ENCODE peak calls at places on chromosomes 2 and 18, in ten cellular contexts. One of them, this sample, is unnamed.

GRCh38 chr2:16043627-16044026 is 103.3 kb downstream of the MYCN start:
- DNase-seq in OCI-LY7: no peak
- DNase-seq in fibroblast of lung: no peak
- DNase-seq in osteoblast: no peak
- DNase-seq in PC-3: no peak
- DNase-seq in endothelial cell of umbilical vein: no peak
- DNase-seq in neural progenitor cell: no peak
- DNase-seq in mammary epithelial cell: no peak
- DNase-seq in PC-9: no peak
- DNase-seq in keratinocyte: no peak
- DNase-seq in this sample: no peak

GRCh38 chr18:27717816-27718215 is 459.1 kb downstream of the CDH2 start:
- DNase-seq in keratinocyte: no peak
- DNase-seq in OCI-LY7: no peak
- DNase-seq in PC-9: no peak
- DNase-seq in mammary epithelial cell: no peak
- DNase-seq in osteoblast: no peak
- DNase-seq in neural progenitor cell: no peak
- DNase-seq in endothelial cell of umbilical vein: no peak
- DNase-seq in PC-3: no peak
- DNase-seq in fibroblast of lung: peak
- DNase-seq in this sample: no peak

GRCh38 chr2:236972491-236973379 is 113.0 kb upstream of the COPS8 start:
- DNase-seq in keratinocyte: peak
- DNase-seq in neural progenitor cell: peak
- DNase-seq in PC-9: peak
- DNase-seq in fibroblast of lung: peak
- DNase-seq in osteoblast: peak
- DNase-seq in PC-3: peak
- DNase-seq in OCI-LY7: no peak
- DNase-seq in endothelial cell of umbilical vein: no peak
- DNase-seq in mammary epithelial cell: peak
- DNase-seq in this sample: peak

GRCh38 chr2:42196403-42197267 is 27.5 kb downstream of the EML4 start:
- DNase-seq in endothelial cell of umbilical vein: peak
- DNase-seq in mammary epithelial cell: peak
- DNase-seq in fibroblast of lung: peak
- DNase-seq in PC-9: peak
- DNase-seq in osteoblast: no peak
- DNase-seq in PC-3: peak
- DNase-seq in neural progenitor cell: peak
- DNase-seq in OCI-LY7: peak
- DNase-seq in keratinocyte: no peak
- DNase-seq in this sample: peak

GRCh38 chr18:47932603-47933002 is 2.1 kb upstream of the SMAD2 start:
- DNase-seq in PC-3: no peak
- DNase-seq in endothelial cell of umbilical vein: no peak
- DNase-seq in mammary epithelial cell: no peak
- DNase-seq in keratinocyte: no peak
- DNase-seq in fibroblast of lung: no peak
- DNase-seq in PC-9: no peak
- DNase-seq in OCI-LY7: no peak
- DNase-seq in osteoblast: no peak
- DNase-seq in neural progenitor cell: peak
- DNase-seq in this sample: no peak

GRCh38 chr2:18156002-18156401 is 277.5 kb downstream of the KCNS3 start:
- DNase-seq in osteoblast: no peak
- DNase-seq in PC-9: no peak
- DNase-seq in PC-3: no peak
- DNase-seq in neural progenitor cell: no peak
- DNase-seq in mammary epithelial cell: no peak
- DNase-seq in endothelial cell of umbilical vein: no peak
- DNase-seq in keratinocyte: no peak
- DNase-seq in fibroblast of lung: peak
- DNase-seq in OCI-LY7: no peak
- DNase-seq in this sample: no peak

GRCh38 chr2:181124499-181124898 is 144.1 kb downstream of the UBE2E3 start:
- DNase-seq in fibroblast of lung: peak
- DNase-seq in osteoblast: no peak
- DNase-seq in endothelial cell of umbilical vein: peak
- DNase-seq in keratinocyte: no peak
- DNase-seq in PC-9: no peak
- DNase-seq in neural progenitor cell: no peak
- DNase-seq in OCI-LY7: no peak
- DNase-seq in PC-3: no peak
- DNase-seq in mammary epithelial cell: no peak
- DNase-seq in this sample: no peak

GRCh38 chr18:34978953-34979608 is 62.1 kb upstream of the MAPRE2 start:
- DNase-seq in OCI-LY7: peak
- DNase-seq in neural progenitor cell: peak
- DNase-seq in PC-9: peak
- DNase-seq in keratinocyte: peak
- DNase-seq in mammary epithelial cell: peak
- DNase-seq in PC-3: peak
- DNase-seq in osteoblast: peak
- DNase-seq in endothelial cell of umbilical vein: peak
- DNase-seq in fibroblast of lung: peak
- DNase-seq in this sample: peak

DNA sequence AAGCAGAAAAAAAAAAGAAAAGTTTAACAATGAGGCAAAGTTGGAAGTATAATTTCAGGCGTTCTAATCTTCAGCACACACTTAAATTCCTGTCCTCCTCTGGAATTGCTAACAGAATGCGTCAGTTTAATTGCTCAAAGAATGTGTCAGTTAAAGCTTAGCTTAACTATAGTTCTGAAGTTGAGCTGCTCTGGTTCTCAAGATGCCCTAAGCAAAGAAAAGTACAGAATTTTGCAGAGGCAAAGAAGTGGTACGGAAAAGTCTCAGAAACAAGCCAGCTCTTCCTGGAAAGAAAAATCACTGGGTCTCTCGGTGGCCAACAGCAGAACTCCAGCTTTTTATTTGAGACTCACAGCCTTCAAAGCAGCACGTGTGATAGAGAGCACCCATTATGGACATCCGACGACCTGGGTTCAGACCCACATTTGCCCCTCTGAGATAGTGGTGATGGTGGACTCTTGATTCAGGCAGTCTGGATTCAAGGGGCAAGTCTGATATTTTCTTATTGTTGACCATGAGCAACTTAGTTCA is 22.2 kb upstream of the MYO3B start:
- DNase-seq in mammary epithelial cell: no peak
- DNase-seq in endothelial cell of umbilical vein: no peak
- DNase-seq in fibroblast of lung: peak
- DNase-seq in PC-3: no peak
- DNase-seq in OCI-LY7: no peak
- DNase-seq in neural progenitor cell: no peak
- DNase-seq in keratinocyte: no peak
- DNase-seq in osteoblast: no peak
- DNase-seq in PC-9: no peak
- DNase-seq in this sample: no peak
- H2AFZ ChIP-seq in mammary epithelial cell: no peak
- H2AFZ ChIP-seq in endothelial cell of umbilical vein: peak
- H2AFZ ChIP-seq in fibroblast of lung: peak
- H2AFZ ChIP-seq in PC-3: no peak
- H2AFZ ChIP-seq in OCI-LY7: no peak
- H2AFZ ChIP-seq in neural progenitor cell: no peak
- H2AFZ ChIP-seq in keratinocyte: no peak
- H2AFZ ChIP-seq in osteoblast: no peak
- H2AFZ ChIP-seq in PC-9: no peak
- H2AFZ ChIP-seq in this sample: no peak

GRCh38 chr18:76571689-76572088 is 76.6 kb upstream of the ZNF516 start:
- DNase-seq in osteoblast: no peak
- DNase-seq in neural progenitor cell: no peak
- DNase-seq in mammary epithelial cell: no peak
- DNase-seq in endothelial cell of umbilical vein: no peak
- DNase-seq in PC-9: no peak
- DNase-seq in keratinocyte: no peak
- DNase-seq in PC-3: no peak
- DNase-seq in fibroblast of lung: no peak
- DNase-seq in OCI-LY7: no peak
- DNase-seq in this sample: no peak

GRCh38 chr18:76566987-76567386 is 71.9 kb upstream of the ZNF516 start:
- DNase-seq in OCI-LY7: no peak
- DNase-seq in endothelial cell of umbilical vein: no peak
- DNase-seq in keratinocyte: no peak
- DNase-seq in fibroblast of lung: no peak
- DNase-seq in osteoblast: no peak
- DNase-seq in PC-9: no peak
- DNase-seq in neural progenitor cell: no peak
- DNase-seq in PC-3: no peak
- DNase-seq in mammary epithelial cell: no peak
- DNase-seq in this sample: no peak

GRCh38 chr18:76567835-76568445 is 72.9 kb upstream of the ZNF516 start:
- DNase-seq in PC-3: no peak
- DNase-seq in osteoblast: no peak
- DNase-seq in fibroblast of lung: no peak
- DNase-seq in keratinocyte: no peak
- DNase-seq in endothelial cell of umbilical vein: no peak
- DNase-seq in neural progenitor cell: no peak
- DNase-seq in OCI-LY7: no peak
- DNase-seq in PC-9: no peak
- DNase-seq in mammary epithelial cell: no peak
- DNase-seq in this sample: no peak

GRCh38 chr18:76569644-76570415 is 74.8 kb upstream of the ZNF516 start:
- DNase-seq in mammary epithelial cell: no peak
- DNase-seq in neural progenitor cell: peak
- DNase-seq in keratinocyte: no peak
- DNase-seq in endothelial cell of umbilical vein: no peak
- DNase-seq in fibroblast of lung: no peak
- DNase-seq in osteoblast: no peak
- DNase-seq in PC-3: no peak
- DNase-seq in OCI-LY7: no peak
- DNase-seq in PC-9: no peak
- DNase-seq in this sample: no peak

GRCh38 chr18:76568726-76569125 is 73.7 kb upstream of the ZNF516 start:
- DNase-seq in OCI-LY7: no peak
- DNase-seq in keratinocyte: no peak
- DNase-seq in neural progenitor cell: no peak
- DNase-seq in osteoblast: no peak
- DNase-seq in PC-9: no peak
- DNase-seq in fibroblast of lung: no peak
- DNase-seq in PC-3: no peak
- DNase-seq in mammary epithelial cell: peak
- DNase-seq in endothelial cell of umbilical vein: no peak
- DNase-seq in this sample: no peak
- H2AFZ ChIP-seq in OCI-LY7: no peak
- H2AFZ ChIP-seq in keratinocyte: no peak
- H2AFZ ChIP-seq in neural progenitor cell: no peak
- H2AFZ ChIP-seq in osteoblast: no peak
- H2AFZ ChIP-seq in PC-9: no peak
- H2AFZ ChIP-seq in fibroblast of lung: no peak
- H2AFZ ChIP-seq in PC-3: no peak
- H2AFZ ChIP-seq in mammary epithelial cell: no peak
- H2AFZ ChIP-seq in endothelial cell of umbilical vein: no peak
- H2AFZ ChIP-seq in this sample: no peak

DNA sequence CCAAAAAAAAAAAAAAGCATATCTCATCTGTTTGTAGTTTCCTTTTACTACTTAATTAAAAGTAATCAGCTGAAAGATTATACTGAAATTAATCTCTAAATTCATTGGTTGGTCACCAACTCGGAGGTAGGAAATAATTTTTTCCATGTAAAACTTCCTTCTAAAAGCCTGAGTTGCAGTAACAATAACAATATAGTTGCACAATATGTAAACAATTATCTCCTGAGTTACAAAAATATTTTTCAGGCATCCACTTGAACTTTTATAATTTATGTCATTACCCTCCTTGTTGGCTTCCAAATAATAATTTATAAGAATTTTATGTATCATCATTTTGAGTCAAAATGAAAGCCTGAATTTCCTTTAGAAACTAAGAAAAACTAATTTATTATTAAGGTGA is 53.1 kb upstream of the ROCK1 start:
- DNase-seq in endothelial cell of umbilical vein: no peak
- DNase-seq in PC-3: no peak
- DNase-seq in neural progenitor cell: no peak
- DNase-seq in osteoblast: no peak
- DNase-seq in keratinocyte: no peak
- DNase-seq in fibroblast of lung: no peak
- DNase-seq in OCI-LY7: no peak
- DNase-seq in PC-9: no peak
- DNase-seq in mammary epithelial cell: no peak
- DNase-seq in this sample: no peak
- H2AFZ ChIP-seq in endothelial cell of umbilical vein: no peak
- H2AFZ ChIP-seq in PC-3: peak
- H2AFZ ChIP-seq in neural progenitor cell: no peak
- H2AFZ ChIP-seq in osteoblast: no peak
- H2AFZ ChIP-seq in keratinocyte: no peak
- H2AFZ ChIP-seq in fibroblast of lung: no peak
- H2AFZ ChIP-seq in OCI-LY7: no peak
- H2AFZ ChIP-seq in PC-9: no peak
- H2AFZ ChIP-seq in mammary epithelial cell: no peak
- H2AFZ ChIP-seq in this sample: no peak

GRCh38 chr2:60100034-60100433 is 453.4 kb downstream of the BCL11A start:
- DNase-seq in PC-3: no peak
- DNase-seq in PC-9: no peak
- DNase-seq in osteoblast: no peak
- DNase-seq in endothelial cell of umbilical vein: no peak
- DNase-seq in keratinocyte: no peak
- DNase-seq in fibroblast of lung: no peak
- DNase-seq in neural progenitor cell: no peak
- DNase-seq in mammary epithelial cell: no peak
- DNase-seq in OCI-LY7: no peak
- DNase-seq in this sample: no peak

GRCh38 chr2:60109744-60110143 is 443.7 kb downstream of the BCL11A start:
- DNase-seq in neural progenitor cell: no peak
- DNase-seq in PC-9: no peak
- DNase-seq in endothelial cell of umbilical vein: no peak
- DNase-seq in mammary epithelial cell: no peak
- DNase-seq in PC-3: no peak
- DNase-seq in OCI-LY7: no peak
- DNase-seq in osteoblast: no peak
- DNase-seq in fibroblast of lung: no peak
- DNase-seq in keratinocyte: no peak
- DNase-seq in this sample: no peak

GRCh38 chr2:60106836-60107529 is 446.5 kb downstream of the BCL11A start:
- DNase-seq in OCI-LY7: no peak
- DNase-seq in endothelial cell of umbilical vein: no peak
- DNase-seq in osteoblast: no peak
- DNase-seq in PC-3: no peak
- DNase-seq in neural progenitor cell: no peak
- DNase-seq in PC-9: no peak
- DNase-seq in fibroblast of lung: no peak
- DNase-seq in mammary epithelial cell: no peak
- DNase-seq in keratinocyte: no peak
- DNase-seq in this sample: no peak

GRCh38 chr2:60104514-60105501 is 448.6 kb downstream of the BCL11A start:
- DNase-seq in PC-9: no peak
- DNase-seq in PC-3: peak
- DNase-seq in fibroblast of lung: peak
- DNase-seq in keratinocyte: no peak
- DNase-seq in OCI-LY7: no peak
- DNase-seq in osteoblast: no peak
- DNase-seq in neural progenitor cell: no peak
- DNase-seq in mammary epithelial cell: peak
- DNase-seq in endothelial cell of umbilical vein: no peak
- DNase-seq in this sample: no peak

DNA sequence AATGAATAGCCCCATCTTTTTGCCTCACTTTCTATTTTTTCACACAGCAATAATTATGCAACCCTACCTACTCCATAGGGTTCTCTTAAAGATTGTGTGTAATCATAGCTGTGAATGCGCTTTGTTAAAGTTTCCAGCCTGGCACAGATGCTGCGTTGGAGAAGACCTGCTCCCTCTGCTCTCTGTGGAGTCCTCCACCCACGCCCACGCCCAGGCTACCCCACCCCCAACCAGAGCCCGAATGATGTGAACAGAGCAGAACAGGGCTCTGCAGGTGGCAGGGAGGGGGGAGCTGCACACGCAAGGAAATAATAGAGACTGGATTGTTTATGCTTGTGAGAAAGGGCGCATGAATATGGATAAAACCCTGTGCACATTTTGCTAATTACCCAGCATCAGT is 447.6 kb downstream of the BCL11A start:
- DNase-seq in endothelial cell of umbilical vein: no peak
- DNase-seq in keratinocyte: no peak
- DNase-seq in mammary epithelial cell: no peak
- DNase-seq in osteoblast: no peak
- DNase-seq in PC-9: no peak
- DNase-seq in fibroblast of lung: no peak
- DNase-seq in OCI-LY7: no peak
- DNase-seq in neural progenitor cell: no peak
- DNase-seq in PC-3: no peak
- DNase-seq in this sample: no peak
- H2AFZ ChIP-seq in endothelial cell of umbilical vein: no peak
- H2AFZ ChIP-seq in keratinocyte: no peak
- H2AFZ ChIP-seq in mammary epithelial cell: no peak
- H2AFZ ChIP-seq in osteoblast: no peak
- H2AFZ ChIP-seq in PC-9: no peak
- H2AFZ ChIP-seq in fibroblast of lung: no peak
- H2AFZ ChIP-seq in OCI-LY7: no peak
- H2AFZ ChIP-seq in neural progenitor cell: no peak
- H2AFZ ChIP-seq in PC-3: no peak
- H2AFZ ChIP-seq in this sample: no peak

This sample was measured in hepatocyte.